ENCODE peak calls at places on chromosomes 13 and 19, in four cellular contexts. One of them, this sample, is unnamed.
A peak's percentile ranks its signal among the peaks of the same experiment; 100 is the strongest.

GRCh38 chr13:33730147-33730546 is 87.8 kb upstream of the RFC3 start:
- DNase-seq in CD8-positive, alpha-beta T cell: no peak
- DNase-seq in brain microvascular endothelial cell: no peak
- DNase-seq in pancreas: no peak
- DNase-seq in this sample: no peak

GRCh38 chr19:7694499-7694898 is 7.4 kb downstream of the FCER2 start:
- DNase-seq in CD8-positive, alpha-beta T cell: no peak
- DNase-seq in brain microvascular endothelial cell: no peak
- DNase-seq in pancreas: no peak
- DNase-seq in this sample: no peak

GRCh38 chr13:100530645-100531044 is 57.9 kb downstream of the GGACT start:
- DNase-seq in CD8-positive, alpha-beta T cell: peak; percentile 17
- DNase-seq in brain microvascular endothelial cell: no peak
- DNase-seq in pancreas: no peak
- DNase-seq in this sample: no peak

GRCh38 chr13:93535256-93535655 is 308.6 kb downstream of the GPC6 start:
- DNase-seq in CD8-positive, alpha-beta T cell: no peak
- DNase-seq in brain microvascular endothelial cell: peak; percentile 60
- DNase-seq in pancreas: no peak
- DNase-seq in this sample: no peak

GRCh38 chr13:29369060-29369743 is 226.3 kb downstream of the SLC7A1 start:
- DNase-seq in CD8-positive, alpha-beta T cell: no peak
- DNase-seq in brain microvascular endothelial cell: peak; percentile 11
- DNase-seq in pancreas: no peak
- DNase-seq in this sample: peak; percentile 10

GRCh38 chr19:29410974-29411615 is 114.7 kb upstream of the VSTM2B start:
- DNase-seq in CD8-positive, alpha-beta T cell: no peak
- DNase-seq in brain microvascular endothelial cell: no peak
- DNase-seq in pancreas: no peak
- DNase-seq in this sample: no peak

GRCh38 chr13:27259831-27260230 is 8.5 kb downstream of the RPL21 start:
- DNase-seq in CD8-positive, alpha-beta T cell: no peak
- DNase-seq in brain microvascular endothelial cell: no peak
- DNase-seq in pancreas: no peak
- DNase-seq in this sample: no peak

GRCh38 chr19:1112254-1113208 is 8.7 kb downstream of the GPX4 start:
- DNase-seq in CD8-positive, alpha-beta T cell: no peak
- DNase-seq in brain microvascular endothelial cell: no peak
- DNase-seq in pancreas: peak; percentile 72
- DNase-seq in this sample: no peak

GRCh38 chr13:109790951-109791605 is 4.7 kb upstream of the IRS2 start:
- DNase-seq in CD8-positive, alpha-beta T cell: peak; percentile 54
- DNase-seq in brain microvascular endothelial cell: peak; percentile 35
- DNase-seq in pancreas: no peak
- DNase-seq in this sample: no peak

GRCh38 chr13:66461021-66461420 is 769.1 kb downstream of the PCDH9 start:
- DNase-seq in CD8-positive, alpha-beta T cell: no peak
- DNase-seq in brain microvascular endothelial cell: no peak
- DNase-seq in pancreas: no peak
- DNase-seq in this sample: no peak

GRCh38 chr13:75494491-75494890 is 12.5 kb upstream of the TBC1D4 start:
- DNase-seq in CD8-positive, alpha-beta T cell: no peak
- DNase-seq in brain microvascular endothelial cell: peak; percentile 42
- DNase-seq in pancreas: no peak
- DNase-seq in this sample: no peak

GRCh38 chr13:24271611-24272451 is 37.5 kb upstream of the C1QTNF9 start:
- DNase-seq in CD8-positive, alpha-beta T cell: peak; percentile 78
- DNase-seq in brain microvascular endothelial cell: peak; percentile 78
- DNase-seq in pancreas: peak; percentile 91
- DNase-seq in this sample: peak; percentile 52

GRCh38 chr19:35753634-35754364 is 3.0 kb downstream of the HSPB6 start:
- DNase-seq in CD8-positive, alpha-beta T cell: no peak
- DNase-seq in brain microvascular endothelial cell: no peak
- DNase-seq in pancreas: no peak
- DNase-seq in this sample: no peak

GRCh38 chr19:5907216-5907615 is 2.5 kb downstream of the VMAC start:
- DNase-seq in CD8-positive, alpha-beta T cell: no peak
- DNase-seq in brain microvascular endothelial cell: no peak
- DNase-seq in pancreas: no peak
- DNase-seq in this sample: no peak

GRCh38 chr19:54587026-54587425 is 6.4 kb upstream of the LILRA1 start:
- DNase-seq in CD8-positive, alpha-beta T cell: no peak
- DNase-seq in brain microvascular endothelial cell: no peak
- DNase-seq in pancreas: no peak
- DNase-seq in this sample: no peak

GRCh38 chr13:41411536-41411935 is 45.8 kb upstream of the RGCC start:
- DNase-seq in CD8-positive, alpha-beta T cell: no peak
- DNase-seq in brain microvascular endothelial cell: peak; percentile 62
- DNase-seq in pancreas: no peak
- DNase-seq in this sample: no peak
- TF ChIP-seq CTCF in CD8-positive, alpha-beta T cell: no peak
- TF ChIP-seq CTCF in brain microvascular endothelial cell: peak; percentile 64
- TF ChIP-seq CTCF in pancreas: no peak
- TF ChIP-seq CTCF in this sample: peak; percentile 14

DNA sequence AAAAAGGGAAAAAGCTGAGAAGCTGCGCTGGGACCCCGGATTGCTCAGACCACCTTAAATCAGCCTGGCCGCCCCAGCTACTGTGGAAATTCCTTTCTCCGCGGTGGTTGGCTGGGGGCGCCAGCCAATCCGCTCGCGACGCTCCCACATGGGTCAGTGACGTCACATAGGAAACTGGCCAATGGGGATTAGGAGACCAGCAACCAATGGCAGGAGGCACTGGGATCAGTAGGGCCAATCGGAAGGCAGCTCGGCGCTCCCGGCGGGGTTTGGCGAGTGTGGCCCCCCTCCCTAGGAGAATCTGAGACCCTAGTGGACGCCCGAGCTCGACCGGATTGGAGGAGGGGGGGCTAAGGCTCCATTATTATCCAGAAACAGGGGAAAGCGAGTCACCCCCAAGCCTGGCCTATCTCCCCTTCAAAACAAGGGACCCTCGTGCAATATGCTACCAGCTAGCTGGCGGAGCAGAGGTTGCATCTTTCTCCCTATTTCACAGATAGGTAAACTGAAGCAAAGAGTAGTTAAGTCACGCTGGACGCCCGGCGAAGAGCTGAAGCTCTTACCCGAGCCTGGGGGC is 6.5 kb upstream of the TLE2 start:
- DNase-seq in CD8-positive, alpha-beta T cell: peak; percentile 95
- DNase-seq in brain microvascular endothelial cell: peak; percentile 99
- DNase-seq in pancreas: peak; percentile 98
- DNase-seq in this sample: peak; percentile 97
- TF ChIP-seq CTCF in CD8-positive, alpha-beta T cell: no peak
- TF ChIP-seq CTCF in brain microvascular endothelial cell: no peak
- TF ChIP-seq CTCF in pancreas: no peak
- TF ChIP-seq CTCF in this sample: no peak

GRCh38 chr19:17826508-17827056 is 5.3 kb upstream of the INSL3 start:
- DNase-seq in CD8-positive, alpha-beta T cell: no peak
- DNase-seq in brain microvascular endothelial cell: no peak
- DNase-seq in pancreas: no peak
- DNase-seq in this sample: no peak

GRCh38 chr19:17830567-17831418 is 9.5 kb upstream of the INSL3 start:
- DNase-seq in CD8-positive, alpha-beta T cell: no peak
- DNase-seq in brain microvascular endothelial cell: peak; percentile 81
- DNase-seq in pancreas: peak; percentile 91
- DNase-seq in this sample: peak; percentile 59

GRCh38 chr19:17831419-17831888 is 10.1 kb upstream of the INSL3 start:
- DNase-seq in CD8-positive, alpha-beta T cell: no peak
- DNase-seq in brain microvascular endothelial cell: no peak
- DNase-seq in pancreas: peak; percentile 49
- DNase-seq in this sample: no peak

GRCh38 chr19:17832443-17833208 is 11.3 kb upstream of the INSL3 start:
- DNase-seq in CD8-positive, alpha-beta T cell: no peak
- DNase-seq in brain microvascular endothelial cell: no peak
- DNase-seq in pancreas: no peak
- DNase-seq in this sample: no peak

GRCh38 chr19:17829855-17830566 is 8.7 kb upstream of the INSL3 start:
- DNase-seq in CD8-positive, alpha-beta T cell: no peak
- DNase-seq in brain microvascular endothelial cell: peak; percentile 14
- DNase-seq in pancreas: peak; percentile 58
- DNase-seq in this sample: no peak
- TF ChIP-seq CTCF in CD8-positive, alpha-beta T cell: no peak
- TF ChIP-seq CTCF in brain microvascular endothelial cell: no peak
- TF ChIP-seq CTCF in pancreas: no peak
- TF ChIP-seq CTCF in this sample: peak; percentile 8

GRCh38 chr13:113597386-113598080 is 13.0 kb downstream of the TFDP1 start:
- DNase-seq in CD8-positive, alpha-beta T cell: no peak
- DNase-seq in brain microvascular endothelial cell: no peak
- DNase-seq in pancreas: no peak
- DNase-seq in this sample: no peak

GRCh38 chr13:113598081-113598410 is 13.5 kb downstream of the TFDP1 start:
- DNase-seq in CD8-positive, alpha-beta T cell: no peak
- DNase-seq in brain microvascular endothelial cell: no peak
- DNase-seq in pancreas: no peak
- DNase-seq in this sample: no peak

GRCh38 chr13:113598481-113598880 is 13.9 kb downstream of the TFDP1 start:
- DNase-seq in CD8-positive, alpha-beta T cell: no peak
- DNase-seq in brain microvascular endothelial cell: no peak
- DNase-seq in pancreas: no peak
- DNase-seq in this sample: no peak

GRCh38 chr13:113595131-113595530 is 10.6 kb downstream of the TFDP1 start:
- DNase-seq in CD8-positive, alpha-beta T cell: peak; percentile 9
- DNase-seq in brain microvascular endothelial cell: no peak
- DNase-seq in pancreas: no peak
- DNase-seq in this sample: no peak

DNA sequence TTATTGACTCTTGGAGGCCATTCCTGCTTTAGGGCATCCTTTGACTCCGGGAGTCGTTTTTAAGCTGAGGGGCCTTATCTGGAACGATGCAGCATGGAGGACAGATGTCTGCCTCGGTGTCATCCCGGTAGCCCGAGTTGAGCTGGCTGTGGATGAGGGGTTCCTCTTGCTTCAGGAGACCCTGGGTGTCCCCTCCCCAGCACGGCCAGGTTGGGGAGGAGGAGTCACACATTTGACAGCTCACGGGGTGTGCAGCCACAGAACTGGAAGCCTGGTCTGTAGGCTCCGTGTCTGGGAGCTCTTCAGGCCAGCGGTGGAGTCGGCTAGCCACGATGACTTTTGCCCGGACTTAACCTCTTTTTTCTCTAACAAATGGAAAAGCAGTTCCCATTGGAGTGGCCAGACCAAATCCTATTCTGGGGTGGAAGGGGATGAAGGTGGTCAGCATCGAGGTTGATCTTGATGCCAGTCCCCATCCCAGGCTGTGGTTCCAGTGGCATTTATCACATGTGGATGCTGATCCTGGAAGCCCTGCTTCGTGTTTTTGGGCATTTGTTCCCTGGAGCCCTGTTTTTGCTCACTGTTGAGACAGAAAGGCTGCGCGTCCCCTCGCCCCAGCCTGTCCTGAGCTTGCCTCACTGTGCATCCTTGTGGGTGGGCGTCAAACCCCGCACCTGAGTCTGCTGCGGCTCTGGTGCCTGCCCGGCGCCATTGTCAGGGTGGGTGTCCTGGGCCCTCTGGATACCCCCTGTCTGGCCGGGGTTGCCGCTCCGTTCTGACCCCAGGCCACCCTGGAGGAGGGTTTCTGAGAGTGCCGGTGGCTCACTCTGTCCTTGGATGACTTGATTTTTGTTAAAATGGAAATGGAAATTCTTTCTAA is 12.0 kb downstream of the TFDP1 start:
- DNase-seq in CD8-positive, alpha-beta T cell: no peak
- DNase-seq in brain microvascular endothelial cell: no peak
- DNase-seq in pancreas: no peak
- DNase-seq in this sample: no peak
- TF ChIP-seq CTCF in CD8-positive, alpha-beta T cell: no peak
- TF ChIP-seq CTCF in brain microvascular endothelial cell: no peak
- TF ChIP-seq CTCF in pancreas: no peak
- TF ChIP-seq CTCF in this sample: no peak

GRCh38 chr19:37506387-37507166 is at the start of gene ZNF793:
- DNase-seq in CD8-positive, alpha-beta T cell: peak; percentile 85
- DNase-seq in brain microvascular endothelial cell: peak; percentile 69
- DNase-seq in pancreas: peak; percentile 77
- DNase-seq in this sample: peak; percentile 62
- TF ChIP-seq CTCF in CD8-positive, alpha-beta T cell: no peak
- TF ChIP-seq CTCF in brain microvascular endothelial cell: no peak
- TF ChIP-seq CTCF in pancreas: no peak
- TF ChIP-seq CTCF in this sample: no peak

This sample was measured in retinal pigment epithelial cell.